ENCODE peak calls at places on chromosomes 12 and 14, in nine cellular contexts. P, W, Y, D, R, Q, A, S and X are unnamed samples.

GRCh38 chr14:65949711-65950516 is 536.3 kb upstream of the CCDC196 start:
- DNase-seq in P (peak), W (peak), Y (no peak), D (peak), R (peak), Q (peak), A (peak), S (peak), X (no peak)

GRCh38 chr14:81219821-81220487 is 805 bp downstream of the GTF2A1 start:
- DNase-seq in P (peak), W (no peak), Y (peak), D (peak), R (peak), Q (peak), A (peak), S (peak), X (peak)

GRCh38 chr12:6461401-6462233 is 8.9 kb downstream of the VAMP1 start:
- DNase-seq in P (no peak), W (no peak), Y (peak), D (no peak), R (no peak), Q (peak), A (no peak), S (no peak), X (peak)

GRCh38 chr12:13318231-13319015 is 121.9 kb downstream of the EMP1 start:
- DNase-seq in P (no peak), W (no peak), Y (no peak), D (no peak), R (no peak), Q (no peak), A (no peak), S (no peak), X (no peak)

GRCh38 chr12:52436828-52437474 is 2.8 kb upstream of the KRT75 start:
- DNase-seq in P (no peak), W (no peak), Y (no peak), D (no peak), R (no peak), Q (no peak), A (no peak), S (no peak), X (no peak)

GRCh38 chr12:9808531-9808930 is 18.8 kb upstream of the KLRF1 start:
- DNase-seq in P (no peak), W (no peak), Y (no peak), D (no peak), R (no peak), Q (no peak), A (no peak), S (no peak), X (no peak)

GRCh38 chr12:58176296-58176869 is 235.0 kb downstream of the ATP23 start:
- DNase-seq in P (no peak), W (peak), Y (peak), D (no peak), R (peak), Q (no peak), A (no peak), S (no peak), X (peak)

GRCh38 chr12:12398026-12398859 is 41.4 kb downstream of the BORCS5 start:
- DNase-seq in P (peak), W (peak), Y (no peak), D (peak), R (peak), Q (no peak), A (peak), S (peak), X (no peak)

GRCh38 chr12:76762556-76762955 is 1.4 kb upstream of the ZDHHC17 start:
- DNase-seq in P (no peak), W (no peak), Y (no peak), D (no peak), R (peak), Q (no peak), A (no peak), S (no peak), X (no peak)

GRCh38 chr12:109797905-109798669 is 35.1 kb downstream of the TRPV4 start:
- DNase-seq in P (no peak), W (no peak), Y (peak), D (no peak), R (no peak), Q (peak), A (no peak), S (no peak), X (no peak)

GRCh38 chr14:61589691-61590521 is 105.4 kb upstream of the HIF1A start:
- DNase-seq in P (no peak), W (no peak), Y (peak), D (no peak), R (no peak), Q (peak), A (peak), S (no peak), X (peak)

GRCh38 chr12:3199551-3200031 is 122.4 kb downstream of the TSPAN9 start:
- DNase-seq in P (peak), W (peak), Y (no peak), D (no peak), R (peak), Q (no peak), A (no peak), S (no peak), X (no peak)

GRCh38 chr12:101209319-101210302 is at the start of gene SLC5A8:
- DNase-seq in P (no peak), W (no peak), Y (no peak), D (no peak), R (no peak), Q (no peak), A (peak), S (no peak), X (no peak)
- H3K4me3 ChIP-seq in P (peak), W (no peak), Y (no peak), D (no peak), R (no peak), Q (no peak), A (peak), S (no peak), X (no peak)

GRCh38 chr14:104109731-104110361 is 24.3 kb downstream of the ASPG start:
- DNase-seq in P (no peak), W (no peak), Y (no peak), D (peak), R (no peak), Q (no peak), A (peak), S (peak), X (no peak)
- H3K4me3 ChIP-seq in P (no peak), W (no peak), Y (no peak), D (no peak), R (no peak), Q (no peak), A (no peak), S (no peak), X (no peak)

GRCh38 chr14:37595809-37596595 is 573 bp downstream of the TTC6 start:
- DNase-seq in P (peak), W (no peak), Y (no peak), D (no peak), R (no peak), Q (no peak), A (peak), S (no peak), X (no peak)

GRCh38 chr14:37598085-37598972 is 2.9 kb downstream of the TTC6 start:
- DNase-seq in P (no peak), W (no peak), Y (no peak), D (no peak), R (no peak), Q (no peak), A (no peak), S (no peak), X (no peak)

GRCh38 chr14:37597538-37598084 is 2.2 kb downstream of the TTC6 start:
- DNase-seq in P (peak), W (no peak), Y (no peak), D (no peak), R (no peak), Q (no peak), A (no peak), S (no peak), X (no peak)

GRCh38 chr14:37594916-37595808 is at the start of the genes FOXA1 and TTC6:
- DNase-seq in P (peak), W (no peak), Y (no peak), D (no peak), R (no peak), Q (no peak), A (peak), S (no peak), X (no peak)

DNA sequence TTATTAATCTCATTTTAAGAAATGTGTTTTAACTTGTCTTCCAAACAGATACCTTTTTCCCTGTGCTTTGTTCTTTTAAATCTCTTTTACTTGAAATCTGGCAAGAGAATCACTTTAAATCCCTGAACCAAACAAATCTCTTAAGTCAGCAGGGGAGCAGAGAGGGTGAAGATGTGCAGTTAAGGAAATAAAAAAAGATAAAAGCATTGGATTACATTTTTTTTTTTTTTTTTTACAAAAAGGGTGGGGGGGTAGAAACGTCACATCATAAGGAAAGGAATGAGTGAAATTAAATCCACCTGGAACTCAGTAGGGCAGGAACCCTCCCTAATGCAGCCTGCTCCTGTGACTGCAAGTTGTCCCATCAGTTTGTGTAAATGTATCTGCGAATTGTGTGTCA is 1.4 kb downstream of the TTC6 start:
- DNase-seq in P (no peak), W (no peak), Y (no peak), D (no peak), R (no peak), Q (no peak), A (no peak), S (no peak), X (no peak)
- H3K4me3 ChIP-seq in P (no peak), W (no peak), Y (no peak), D (no peak), R (no peak), Q (no peak), A (no peak), S (no peak), X (no peak)

GRCh38 chr12:130876758-130877157 is 4.9 kb downstream of the RAN start:
- DNase-seq in P (no peak), W (no peak), Y (no peak), D (no peak), R (no peak), Q (no peak), A (no peak), S (no peak), X (no peak)
- H3K4me3 ChIP-seq in P (no peak), W (no peak), Y (peak), D (no peak), R (no peak), Q (no peak), A (no peak), S (no peak), X (no peak)